ENCODE peak calls at places on chromosomes 1 and 21, in four cellular contexts. K, E, S and H are unnamed samples.

GRCh38 chr1:79295967-79296366 is 289.4 kb upstream of the ADGRL4 start:
- DNase-seq in E (no peak), S (no peak), K (no peak), H (no peak)

GRCh38 chr1:109761227-109762038 is 2.3 kb downstream of the EPS8L3 start:
- DNase-seq in K (no peak), S (no peak), E (no peak), H (no peak)

GRCh38 chr1:228312091-228312764 is 94.4 kb downstream of the TRIM11 start:
- DNase-seq in S (no peak), E (no peak), K (no peak), H (no peak)

GRCh38 chr21:45533731-45534571 is 8.3 kb downstream of the SLC19A1 start:
- DNase-seq in S (no peak), E (no peak), K (no peak), H (peak; percentile 8)

GRCh38 chr1:161209790-161210409 is 5.2 kb upstream of the FCER1G start:
- DNase-seq in K (peak; percentile 89), S (peak; percentile 87), E (peak; percentile 79), H (peak; percentile 91)

GRCh38 chr1:228958121-228958520 is 222.8 kb downstream of the RHOU start:
- DNase-seq in K (peak; percentile 3), E (no peak), S (no peak), H (no peak)

GRCh38 chr1:8941906-8942305 is 3.8 kb upstream of the CA6 start:
- DNase-seq in K (no peak), S (no peak), E (peak; percentile 72), H (no peak)

GRCh38 chr1:14943516-14943851 is 210.1 kb upstream of the TMEM51 start:
- DNase-seq in S (no peak), E (no peak), K (no peak), H (no peak)

GRCh38 chr1:244386595-244386994 is 65.1 kb downstream of the ADSS2 start:
- DNase-seq in S (no peak), E (no peak), K (no peak), H (no peak)

GRCh38 chr21:42524341-42525227 is 10.9 kb downstream of the SLC37A1 start:
- DNase-seq in S (no peak), E (peak; percentile 9), K (no peak), H (peak; percentile 53)

GRCh38 chr1:59410457-59410856 is 113.6 kb downstream of the FGGY start:
- DNase-seq in S (no peak), K (no peak), E (no peak), H (no peak)

GRCh38 chr1:59406437-59407164 is 109.7 kb downstream of the FGGY start:
- DNase-seq in K (no peak), S (no peak), E (no peak), H (no peak)

GRCh38 chr1:59409986-59410385 is 113.1 kb downstream of the FGGY start:
- DNase-seq in K (no peak), E (no peak), S (no peak), H (no peak)

GRCh38 chr1:59409525-59409924 is 112.6 kb downstream of the FGGY start:
- DNase-seq in E (no peak), K (no peak), S (no peak), H (no peak)

DNA sequence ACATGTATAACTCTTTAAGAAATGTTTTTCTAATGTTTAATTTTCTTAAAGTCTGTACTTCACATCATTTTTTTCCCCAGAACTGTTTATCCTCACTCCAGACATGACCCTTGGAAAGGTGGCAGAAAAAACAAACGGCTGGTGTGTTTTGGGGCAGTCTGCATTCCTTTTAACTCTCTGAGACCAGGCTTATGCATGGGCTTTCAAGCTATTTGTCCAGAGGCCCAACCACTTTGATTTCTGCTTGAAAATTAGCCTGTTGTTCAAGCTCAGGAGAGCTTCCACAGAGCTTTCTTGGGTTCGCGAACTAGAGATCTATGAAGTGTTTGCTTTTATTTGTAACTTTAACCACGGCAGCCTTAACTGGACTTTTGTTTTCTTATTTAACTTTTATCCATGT is 111.7 kb downstream of the FGGY start:
- DNase-seq in S (no peak), E (peak; percentile 77), K (no peak), H (no peak)
- TF ChIP-seq ELF4 in S (no peak), E (peak; percentile 20), K (no peak), H (no peak)

DNA sequence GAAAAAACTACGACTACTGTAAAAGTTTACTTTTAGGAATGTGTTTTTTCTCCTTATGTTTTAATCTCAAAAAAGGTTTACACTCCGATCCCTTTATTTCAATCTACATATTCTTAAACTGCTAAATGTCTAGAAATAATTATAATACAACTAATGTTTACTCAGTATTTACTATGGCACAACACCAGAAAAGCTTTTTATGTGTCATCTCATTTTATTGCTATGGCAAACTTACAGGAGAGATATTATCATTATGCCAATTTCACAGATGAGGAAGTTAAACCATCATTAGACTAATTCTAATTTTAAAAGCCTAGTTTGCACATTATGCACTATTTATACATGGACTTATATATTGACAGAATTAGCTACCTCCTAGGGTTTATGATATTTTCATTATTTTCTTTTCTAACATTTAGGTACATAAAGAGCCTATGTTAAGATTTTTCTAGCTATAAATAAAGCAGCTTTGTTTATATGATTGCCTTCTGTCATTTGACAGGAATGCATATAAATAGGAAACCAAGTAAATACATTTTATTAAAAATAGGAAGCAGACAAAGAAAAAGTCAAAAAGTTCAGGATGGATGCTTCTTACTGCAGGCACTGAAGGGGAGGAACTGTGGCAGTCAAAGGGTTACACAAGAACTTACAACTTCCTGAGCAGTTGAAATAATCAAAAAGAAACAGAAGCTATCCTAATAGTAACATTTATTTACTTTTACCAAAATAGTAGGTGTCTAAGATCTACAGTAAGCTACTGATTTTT is 442.4 kb downstream of the LTN1 start:
- DNase-seq in K (no peak), E (no peak), S (no peak), H (no peak)
- TF ChIP-seq ELF4 in K (no peak), E (no peak), S (no peak), H (no peak)

GRCh38 chr1:51675177-51675780 is 58.4 kb downstream of the OSBPL9 start:
- DNase-seq in S (no peak), K (no peak), E (no peak), H (no peak)

GRCh38 chr1:51684776-51685175 is 67.9 kb downstream of the OSBPL9 start:
- DNase-seq in E (peak; percentile 82), K (no peak), S (no peak), H (no peak)

DNA sequence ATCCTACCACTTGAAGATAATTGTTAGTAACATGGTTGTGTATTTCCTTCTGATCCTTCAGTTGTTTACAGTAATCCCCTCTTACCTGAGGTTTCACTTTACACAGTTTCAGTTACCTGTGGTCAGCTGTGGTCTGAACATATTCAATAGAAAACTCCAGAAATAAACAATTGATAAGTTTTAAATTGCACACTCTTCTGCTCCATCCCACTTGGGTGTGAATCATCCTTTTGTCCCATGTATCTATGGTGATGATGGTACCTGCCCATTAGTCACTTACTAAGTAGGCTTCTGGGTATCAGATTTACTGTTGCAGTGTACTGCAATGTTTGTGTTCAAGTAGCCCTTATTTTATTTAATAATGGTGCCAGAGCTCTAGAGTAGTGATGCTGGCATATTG is 62.5 kb downstream of the OSBPL9 start:
- DNase-seq in K (no peak), E (no peak), S (no peak), H (no peak)
- TF ChIP-seq ELF4 in K (no peak), E (no peak), S (no peak), H (no peak)

DNA sequence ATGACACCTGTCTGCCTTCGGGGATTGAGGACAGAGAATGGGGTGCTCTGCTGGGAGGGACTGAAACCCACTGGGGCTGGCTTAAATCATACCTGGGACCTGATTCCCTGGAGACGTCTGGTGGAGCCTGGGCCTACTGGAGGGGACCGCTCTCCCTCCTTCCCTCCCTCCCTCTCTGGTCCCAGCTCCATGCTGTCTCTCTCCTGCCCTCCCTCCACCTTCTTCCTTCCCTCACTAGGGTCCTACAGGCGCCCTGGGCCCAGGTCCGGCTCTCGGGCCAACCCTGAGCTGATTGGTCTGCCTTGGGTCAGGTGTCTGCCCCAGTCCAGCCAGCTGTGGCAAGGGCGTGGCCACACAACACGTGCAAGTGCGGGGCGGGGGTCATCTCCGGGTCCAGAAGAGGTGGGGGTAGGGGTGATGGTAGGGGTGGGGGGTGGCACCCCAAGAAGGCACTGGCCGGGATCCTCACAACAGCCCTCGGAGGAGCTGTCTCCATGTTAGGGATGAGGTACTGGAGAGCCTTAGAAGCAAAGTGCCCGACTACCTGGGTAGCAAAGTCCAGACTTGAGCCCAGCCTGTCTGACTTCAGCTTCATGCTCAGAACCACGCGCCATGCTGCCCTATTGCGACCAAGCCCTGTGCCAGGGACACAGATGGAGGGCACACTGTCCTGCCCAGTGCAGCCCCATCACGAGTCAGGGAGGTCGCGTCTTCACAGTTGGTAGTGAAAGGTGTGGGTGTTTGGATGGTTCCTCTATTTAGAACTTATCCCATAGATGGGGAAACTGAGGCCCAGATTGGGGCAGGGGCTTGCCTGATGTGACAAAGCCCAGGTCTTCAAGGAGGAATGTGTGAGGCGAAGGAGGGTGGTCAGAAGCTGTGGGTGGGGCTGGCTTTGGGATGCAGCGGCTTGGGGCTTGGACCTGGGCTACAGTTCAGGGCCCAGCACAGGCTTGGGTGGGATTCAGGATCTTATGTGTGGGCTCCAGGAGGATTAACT is 574.1 kb downstream of the PTPRU start:
- DNase-seq in K (peak; percentile 5), E (no peak), S (no peak), H (no peak)
- TF ChIP-seq ELF4 in K (no peak), E (no peak), S (no peak), H (no peak)